ENCODE peak calls at places on chromosomes 6 and 20, in six cellular contexts. One of them, this sample, is unnamed.

GRCh38 chr20:33578510-33578909 is 83.6 kb upstream of the C20orf144 start:
- DNase-seq in body of pancreas: no peak
- DNase-seq in ovary: no peak
- DNase-seq in mesenchymal stem cell: no peak
- DNase-seq in NT2/D1: no peak
- DNase-seq in OCI-LY7: no peak
- DNase-seq in this sample: no peak

GRCh38 chr20:38870733-38871559 is 55.3 kb upstream of the FAM83D start:
- DNase-seq in mesenchymal stem cell: no peak
- DNase-seq in OCI-LY7: peak; percentile 55
- DNase-seq in NT2/D1: no peak
- DNase-seq in ovary: no peak
- DNase-seq in body of pancreas: no peak
- DNase-seq in this sample: peak; percentile 52

GRCh38 chr6:39092124-39092523 is 22.9 kb downstream of the SAYSD1 start:
- DNase-seq in body of pancreas: peak; percentile 41
- DNase-seq in OCI-LY7: no peak
- DNase-seq in ovary: no peak
- DNase-seq in NT2/D1: no peak
- DNase-seq in mesenchymal stem cell: no peak
- DNase-seq in this sample: no peak

GRCh38 chr6:108097882-108098281 is 23.3 kb upstream of the OSTM1 start:
- DNase-seq in body of pancreas: no peak
- DNase-seq in OCI-LY7: no peak
- DNase-seq in ovary: no peak
- DNase-seq in mesenchymal stem cell: no peak
- DNase-seq in NT2/D1: no peak
- DNase-seq in this sample: no peak

GRCh38 chr20:346640-347316 is at the start of gene NRSN2:
- DNase-seq in OCI-LY7: no peak
- DNase-seq in mesenchymal stem cell: peak; percentile 87
- DNase-seq in NT2/D1: no peak
- DNase-seq in body of pancreas: peak; percentile 68
- DNase-seq in ovary: peak; percentile 72
- DNase-seq in this sample: peak; percentile 34

GRCh38 chr6:14804001-14804401 is 441.9 kb upstream of the JARID2 start:
- DNase-seq in body of pancreas: no peak
- DNase-seq in ovary: no peak
- DNase-seq in mesenchymal stem cell: peak; percentile 58
- DNase-seq in OCI-LY7: no peak
- DNase-seq in NT2/D1: no peak
- DNase-seq in this sample: no peak

GRCh38 chr6:56241106-56241812 is 6.1 kb downstream of the COL21A1 start:
- DNase-seq in NT2/D1: no peak
- DNase-seq in OCI-LY7: no peak
- DNase-seq in mesenchymal stem cell: no peak
- DNase-seq in ovary: no peak
- DNase-seq in body of pancreas: no peak
- DNase-seq in this sample: no peak

GRCh38 chr6:166739655-166740318 is 112.7 kb upstream of the RPS6KA2 start:
- DNase-seq in mesenchymal stem cell: no peak
- DNase-seq in ovary: no peak
- DNase-seq in body of pancreas: no peak
- DNase-seq in NT2/D1: no peak
- DNase-seq in OCI-LY7: no peak
- DNase-seq in this sample: no peak

GRCh38 chr6:104656235-104656634 is 203.5 kb downstream of the HACE1 start:
- DNase-seq in mesenchymal stem cell: no peak
- DNase-seq in NT2/D1: no peak
- DNase-seq in ovary: no peak
- DNase-seq in body of pancreas: no peak
- DNase-seq in OCI-LY7: no peak
- DNase-seq in this sample: no peak

GRCh38 chr6:21325201-21325856 is 268.2 kb upstream of the SOX4 start:
- DNase-seq in ovary: no peak
- DNase-seq in OCI-LY7: no peak
- DNase-seq in mesenchymal stem cell: no peak
- DNase-seq in body of pancreas: no peak
- DNase-seq in NT2/D1: no peak
- DNase-seq in this sample: no peak

GRCh38 chr6:72218125-72218524 is 331.8 kb downstream of the RIMS1 start:
- DNase-seq in body of pancreas: peak; percentile 67
- DNase-seq in ovary: no peak
- DNase-seq in OCI-LY7: peak; percentile 3
- DNase-seq in mesenchymal stem cell: peak; percentile 43
- DNase-seq in NT2/D1: peak; percentile 32
- DNase-seq in this sample: peak; percentile 1

GRCh38 chr6:118810420-118811027 is 83.4 kb upstream of the ASF1A start:
- DNase-seq in ovary: no peak
- DNase-seq in NT2/D1: peak; percentile 8
- DNase-seq in mesenchymal stem cell: no peak
- DNase-seq in OCI-LY7: peak; percentile 50
- DNase-seq in body of pancreas: peak; percentile 17
- DNase-seq in this sample: peak; percentile 69
- H3K4me3 ChIP-seq in ovary: no peak overlapping the region
- H3K4me3 ChIP-seq in NT2/D1: no peak overlapping the region
- H3K4me3 ChIP-seq in mesenchymal stem cell: no peak overlapping the region
- H3K4me3 ChIP-seq in OCI-LY7: no peak overlapping the region
- H3K4me3 ChIP-seq in body of pancreas: no peak overlapping the region
- H3K4me3 ChIP-seq in this sample: no peak overlapping the region

GRCh38 chr20:58899518-58899917 is 47.0 kb downstream of the GNAS start:
- DNase-seq in ovary: no peak
- DNase-seq in mesenchymal stem cell: no peak
- DNase-seq in body of pancreas: no peak
- DNase-seq in OCI-LY7: no peak
- DNase-seq in NT2/D1: no peak
- DNase-seq in this sample: no peak
- H3K36me3 ChIP-seq in ovary: no peaks in the 10 kb centered on the region
- H3K36me3 ChIP-seq in mesenchymal stem cell: peaks cover 24% of the 10 kb centered on the region
- H3K36me3 ChIP-seq in body of pancreas: peaks cover under 1% of the 10 kb centered on the region
- H3K36me3 ChIP-seq in OCI-LY7: peaks cover 98% of the 10 kb centered on the region
- H3K36me3 ChIP-seq in NT2/D1: peaks cover 87% of the 10 kb centered on the region
- H3K36me3 ChIP-seq in this sample: peaks cover 9% of the 10 kb centered on the region

DNA sequence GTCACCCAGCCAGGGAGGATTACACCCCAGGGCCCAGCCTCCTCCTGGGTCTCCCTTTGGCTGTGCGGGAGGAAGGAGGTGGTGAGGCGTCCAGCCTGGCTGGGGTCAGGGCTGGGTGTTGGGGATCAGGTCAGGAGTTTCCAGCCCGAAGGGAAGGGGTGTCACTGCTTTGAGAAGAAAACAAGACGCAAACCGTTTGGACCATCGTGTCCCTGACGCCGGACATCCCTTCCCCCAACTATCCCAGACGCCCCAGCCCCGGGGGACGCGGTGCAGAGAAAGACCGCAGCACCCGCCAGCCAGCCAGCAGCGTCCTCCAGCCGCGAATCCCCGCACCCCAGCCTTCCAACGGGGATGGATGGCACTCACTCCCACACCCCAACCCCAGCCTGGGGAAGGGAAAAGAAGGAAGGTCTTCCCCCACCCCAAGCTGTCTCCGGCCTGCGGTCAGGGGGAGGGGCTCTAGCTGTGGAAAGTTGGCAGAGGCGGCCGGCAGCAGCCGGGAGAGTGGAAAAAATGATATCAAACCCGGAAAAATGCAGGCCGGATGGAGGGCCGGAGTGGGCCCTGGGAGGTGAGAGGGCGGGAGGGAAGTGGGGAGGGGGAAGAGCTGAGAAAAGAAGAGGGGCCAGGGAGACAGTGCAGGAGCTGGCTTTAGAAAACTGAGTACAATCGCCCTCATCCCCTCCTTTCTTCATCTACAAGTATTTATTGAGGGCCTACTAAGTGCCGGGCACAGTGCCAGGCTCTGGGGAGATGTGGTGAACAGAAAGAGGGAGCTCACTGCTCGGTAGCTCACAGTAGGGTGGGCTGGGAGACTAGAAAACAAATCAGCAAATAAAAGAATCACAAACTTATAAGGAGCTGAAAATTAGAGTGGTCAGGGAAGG is 10.6 kb downstream of the REM1 start:
- DNase-seq in body of pancreas: peak; percentile 30
- DNase-seq in NT2/D1: no peak
- DNase-seq in mesenchymal stem cell: peak; percentile 19
- DNase-seq in ovary: peak; percentile 74
- DNase-seq in OCI-LY7: no peak
- DNase-seq in this sample: no peak
- H3K9me3 ChIP-seq in body of pancreas: no peaks in the 10 kb centered on the region
- H3K9me3 ChIP-seq in NT2/D1: no peaks in the 10 kb centered on the region
- H3K9me3 ChIP-seq in mesenchymal stem cell: no peaks in the 10 kb centered on the region
- H3K9me3 ChIP-seq in ovary: no peaks in the 10 kb centered on the region
- H3K9me3 ChIP-seq in OCI-LY7: no peaks in the 10 kb centered on the region
- H3K9me3 ChIP-seq in this sample: no peaks in the 10 kb centered on the region

GRCh38 chr20:44504402-44505309 is 17.2 kb downstream of the SERINC3 start:
- DNase-seq in ovary: no peak
- DNase-seq in mesenchymal stem cell: peak; percentile 44
- DNase-seq in body of pancreas: no peak
- DNase-seq in OCI-LY7: no peak
- DNase-seq in NT2/D1: no peak
- DNase-seq in this sample: no peak

GRCh38 chr20:44502968-44503367 is 18.9 kb downstream of the SERINC3 start:
- DNase-seq in NT2/D1: no peak
- DNase-seq in ovary: no peak
- DNase-seq in body of pancreas: no peak
- DNase-seq in mesenchymal stem cell: no peak
- DNase-seq in OCI-LY7: no peak
- DNase-seq in this sample: no peak

GRCh38 chr20:44500221-44500620 is 21.6 kb downstream of the SERINC3 start:
- DNase-seq in mesenchymal stem cell: no peak
- DNase-seq in NT2/D1: no peak
- DNase-seq in OCI-LY7: no peak
- DNase-seq in ovary: no peak
- DNase-seq in body of pancreas: no peak
- DNase-seq in this sample: no peak

GRCh38 chr20:44497761-44498160 is 22.1 kb downstream of the TTPAL start:
- DNase-seq in NT2/D1: no peak
- DNase-seq in OCI-LY7: no peak
- DNase-seq in ovary: no peak
- DNase-seq in mesenchymal stem cell: no peak
- DNase-seq in body of pancreas: no peak
- DNase-seq in this sample: no peak

DNA sequence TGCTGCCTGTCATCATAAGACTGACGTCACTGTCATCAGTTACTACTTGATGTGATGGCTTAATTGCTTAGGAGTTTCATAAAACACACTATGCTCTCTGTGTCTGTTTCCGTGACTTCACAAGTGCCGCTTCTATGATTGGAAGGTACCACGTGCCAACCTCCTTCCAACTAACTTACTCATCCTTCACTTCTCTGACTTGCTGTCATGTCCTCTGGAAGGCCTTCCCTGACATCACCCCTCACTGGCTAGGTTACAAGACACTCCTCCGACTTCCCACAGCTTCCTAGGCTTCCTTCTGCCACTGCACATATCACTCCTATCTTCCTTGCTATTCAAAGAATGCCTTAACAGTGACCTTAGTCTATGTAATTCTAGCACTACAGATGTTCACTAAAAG is 20.4 kb downstream of the SERINC3 start:
- DNase-seq in OCI-LY7: no peak
- DNase-seq in body of pancreas: no peak
- DNase-seq in ovary: no peak
- DNase-seq in NT2/D1: no peak
- DNase-seq in mesenchymal stem cell: peak; percentile 55
- DNase-seq in this sample: no peak
- H3K4me3 ChIP-seq in OCI-LY7: no peak overlapping the region
- H3K4me3 ChIP-seq in body of pancreas: no peak overlapping the region
- H3K4me3 ChIP-seq in ovary: no peak overlapping the region
- H3K4me3 ChIP-seq in NT2/D1: no peak overlapping the region
- H3K4me3 ChIP-seq in mesenchymal stem cell: no peak overlapping the region
- H3K4me3 ChIP-seq in this sample: no peak overlapping the region

This sample was measured in small intestine.